ENCODE peak calls at places on chromosome 10, in seven cellular contexts. O, P, H, B, Y, Q and I are unnamed samples.

GRCh38 chr10:72276421-72277339 is 3.0 kb downstream of the DDIT4 start:
- DNase-seq in O (peak), P (no peak), H (no peak), B (no peak), Y (peak), Q (peak), I (no peak)

GRCh38 chr10:87095241-87095945 is 387 bp downstream of the SHLD2 start:
- DNase-seq in O (peak), P (peak), H (peak), B (peak), Y (peak), Q (peak), I (peak)

GRCh38 chr10:93379366-93380042 is 102.6 kb downstream of the MYOF start:
- DNase-seq in O (no peak), P (no peak), H (no peak), B (no peak), Y (peak), Q (peak), I (no peak)

GRCh38 chr10:42933454-42934340 is 143.2 kb upstream of the RET start:
- DNase-seq in O (peak), P (peak), H (no peak), B (no peak), Y (peak), Q (no peak), I (no peak)

GRCh38 chr10:8811201-8811600 is 756.7 kb downstream of the GATA3 start:
- DNase-seq in O (no peak), P (no peak), H (no peak), B (no peak), Y (no peak), Q (no peak), I (no peak)

GRCh38 chr10:105239311-105240215 is 598.5 kb downstream of the SORCS3 start:
- DNase-seq in O (peak), P (no peak), H (peak), B (no peak), Y (no peak), Q (no peak), I (no peak)

GRCh38 chr10:88152720-88153119 is 289.3 kb downstream of the PTEN start:
- DNase-seq in O (no peak), P (no peak), H (peak), B (peak), Y (peak), Q (peak), I (peak)

GRCh38 chr10:67599597-67599996 is 96.4 kb downstream of the CTNNA3 start:
- DNase-seq in O (no peak), P (no peak), H (no peak), B (no peak), Y (no peak), Q (no peak), I (no peak)

GRCh38 chr10:95260397-95260881 is 30.4 kb downstream of the PDLIM1 start:
- DNase-seq in O (no peak), P (no peak), H (no peak), B (peak), Y (peak), Q (no peak), I (no peak)

GRCh38 chr10:33134011-33134751 is 176.2 kb upstream of the ITGB1 start:
- DNase-seq in O (no peak), P (peak), H (peak), B (peak), Y (peak), Q (peak), I (peak)

GRCh38 chr10:69217119-69217754 is 2.9 kb upstream of the HKDC1 start:
- DNase-seq in O (no peak), P (no peak), H (no peak), B (peak), Y (peak), Q (no peak), I (no peak)

GRCh38 chr10:37860494-37861190 is 3.2 kb upstream of the ZNF248 start:
- DNase-seq in O (no peak), P (peak), H (peak), B (no peak), Y (peak), Q (peak), I (no peak)

GRCh38 chr10:124522903-124523260 is 61.3 kb downstream of the LHPP start:
- DNase-seq in O (peak), P (peak), H (no peak), B (no peak), Y (no peak), Q (no peak), I (no peak)

GRCh38 chr10:49610015-49610734 is at the start of gene SLC18A3:
- DNase-seq in O (no peak), P (peak), H (no peak), B (no peak), Y (no peak), Q (no peak), I (no peak)

GRCh38 chr10:35178305-35178704 is 51.7 kb downstream of the CREM start:
- DNase-seq in O (no peak), P (no peak), H (no peak), B (no peak), Y (no peak), Q (no peak), I (no peak)

GRCh38 chr10:17129711-17130110 is at the start of gene CUBN:
- DNase-seq in O (no peak), P (no peak), H (no peak), B (no peak), Y (no peak), Q (no peak), I (no peak)

GRCh38 chr10:48363617-48364355 is 57.3 kb downstream of the MAPK8 start:
- DNase-seq in O (peak), P (no peak), H (peak), B (peak), Y (peak), Q (peak), I (no peak)

DNA sequence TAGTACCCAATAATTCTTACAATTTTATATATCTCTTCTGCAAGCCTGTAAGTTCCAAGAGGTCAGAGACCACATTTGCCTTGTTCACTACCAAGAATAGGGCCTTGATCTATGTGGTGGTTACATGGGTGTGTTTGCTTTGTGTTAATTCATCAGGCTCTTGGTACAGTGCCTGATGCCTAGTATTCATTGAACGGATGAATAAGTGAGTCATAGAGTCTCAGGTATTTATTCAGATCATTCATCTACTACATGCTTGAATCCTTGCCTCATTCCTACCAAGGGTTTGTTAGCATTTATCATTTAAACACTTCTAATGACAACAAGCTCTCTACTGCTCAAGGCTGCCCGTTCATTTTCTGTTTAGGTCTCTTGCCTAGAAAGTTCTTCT is 11.3 kb upstream of the SGPL1 start:
- DNase-seq in O (no peak), P (no peak), H (no peak), B (no peak), Y (no peak), Q (no peak), I (no peak)
- TF ChIP-seq POLR2A in O (no peak), P (no peak), H (no peak), B (no peak), Y (no peak), Q (no peak), I (no peak)

GRCh38 chr10:132132391-132132841 is 54.3 kb upstream of the DPYSL4 start:
- DNase-seq in O (no peak), P (no peak), H (no peak), B (no peak), Y (no peak), Q (no peak), I (no peak)

GRCh38 chr10:132133449-132134291 is 53.1 kb upstream of the DPYSL4 start:
- DNase-seq in O (no peak), P (peak), H (no peak), B (no peak), Y (no peak), Q (no peak), I (no peak)

GRCh38 chr10:132133005-132133404 is 53.7 kb upstream of the DPYSL4 start:
- DNase-seq in O (no peak), P (no peak), H (no peak), B (no peak), Y (no peak), Q (no peak), I (no peak)

GRCh38 chr10:132130286-132131265 is 56.2 kb upstream of the DPYSL4 start:
- DNase-seq in O (no peak), P (no peak), H (no peak), B (no peak), Y (no peak), Q (no peak), I (no peak)

DNA sequence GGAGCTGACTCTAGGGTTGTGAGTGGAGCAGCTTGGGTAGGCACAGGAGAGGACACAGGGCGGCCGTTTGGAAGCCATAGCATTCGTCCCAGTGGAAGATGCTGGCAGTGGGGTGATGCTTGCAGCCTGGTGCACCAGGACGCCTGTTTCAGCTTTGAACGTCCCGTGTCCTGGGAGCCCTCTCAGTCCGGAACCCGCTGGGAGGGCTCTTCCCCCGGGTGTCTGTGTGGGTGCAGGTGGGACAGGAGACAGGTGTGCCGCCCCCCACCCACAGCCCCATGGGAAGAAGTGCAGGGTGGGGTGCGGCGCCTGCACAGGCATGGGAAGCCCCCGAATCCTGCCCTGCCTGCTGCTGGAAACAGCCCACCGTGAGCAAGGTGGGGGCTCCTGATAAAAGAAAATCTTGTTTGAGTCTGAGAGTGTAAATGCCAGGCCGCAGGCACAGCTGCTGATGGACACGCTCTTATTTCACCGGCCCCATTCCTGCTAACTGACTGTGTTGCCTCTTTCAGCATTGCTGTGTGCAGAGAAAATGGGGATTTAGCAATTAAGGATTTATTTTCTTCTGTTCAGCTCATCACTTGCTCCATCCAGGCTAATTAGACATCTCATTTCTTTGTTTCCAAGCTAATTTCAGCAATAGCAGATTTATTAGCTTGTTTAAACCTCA is 55.0 kb upstream of the DPYSL4 start:
- DNase-seq in O (no peak), P (no peak), H (no peak), B (no peak), Y (no peak), Q (no peak), I (no peak)
- TF ChIP-seq CTCF in O (no peak), P (no peak), H (no peak), B (no peak), Y (no peak), Q (no peak), I (no peak)

GRCh38 chr10:50988792-50989191 is 85.5 kb upstream of the PRKG1 start:
- DNase-seq in O (no peak), P (no peak), H (no peak), B (no peak), Y (peak), Q (peak), I (no peak)
- H3K4me3 ChIP-seq in O (no peak), P (no peak), H (no peak), B (no peak), Y (peak), Q (no peak), I (no peak)

DNA sequence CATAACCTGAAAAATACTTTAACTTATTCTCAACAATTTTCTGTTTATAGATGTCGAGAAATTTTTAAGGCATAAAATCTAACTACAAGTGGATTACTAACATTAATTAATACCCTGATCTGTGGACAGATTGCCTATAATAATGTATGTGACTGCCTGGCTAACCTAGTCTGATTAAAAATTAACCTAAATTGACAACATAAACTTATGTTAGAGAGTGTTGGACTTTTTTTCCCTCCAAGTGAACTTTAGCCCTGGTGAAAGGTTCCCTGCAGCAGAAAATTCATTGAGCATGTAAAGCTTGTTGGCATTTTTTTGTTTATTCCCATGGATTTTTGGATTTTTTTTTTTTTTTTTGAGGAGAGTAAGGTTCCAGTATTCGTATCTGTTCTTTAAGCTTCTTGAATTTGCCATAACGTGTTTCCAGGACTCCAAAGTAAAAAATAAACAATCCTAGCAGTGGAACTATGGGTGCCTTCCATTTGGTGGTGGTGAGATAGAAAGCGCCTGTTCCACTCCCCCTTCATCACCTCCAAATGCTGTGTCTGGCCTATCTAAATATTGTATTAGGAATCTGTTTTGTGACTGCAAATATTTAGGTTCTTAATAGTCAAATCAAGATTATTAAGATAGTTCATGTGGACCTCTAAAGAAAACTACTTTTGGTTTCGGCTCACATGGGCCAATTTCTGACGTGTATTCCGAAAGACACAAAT is 36.1 kb downstream of the NET1 start:
- DNase-seq in O (no peak), P (no peak), H (no peak), B (no peak), Y (no peak), Q (no peak), I (no peak)
- TF ChIP-seq POLR2A in O (no peak), P (no peak), H (no peak), B (no peak), Y (no peak), Q (no peak), I (no peak)

DNA sequence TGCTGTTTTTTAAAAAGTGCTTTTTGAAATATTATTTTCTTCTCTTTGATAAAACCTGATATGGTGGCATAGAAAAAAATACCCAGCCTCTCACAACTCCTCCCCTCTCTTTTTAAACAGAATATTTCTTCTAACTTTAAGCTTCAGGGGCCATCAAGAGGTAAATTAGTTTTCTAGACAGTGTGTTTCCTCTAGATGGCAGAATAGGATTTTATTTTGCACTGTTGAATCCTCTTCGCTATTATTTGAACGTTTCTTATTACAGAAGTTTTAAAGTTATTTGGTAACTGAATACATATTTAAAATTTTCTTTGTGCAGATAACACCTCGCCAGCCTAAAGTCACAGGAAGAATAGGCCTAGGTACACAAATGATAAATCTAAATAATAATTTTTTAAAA is 30.3 kb downstream of the ARL5B start:
- DNase-seq in O (no peak), P (no peak), H (no peak), B (no peak), Y (peak), Q (peak), I (no peak)
- TF ChIP-seq CTCF in O (peak), P (no peak), H (no peak), B (peak), Y (peak), Q (peak), I (no peak)

GRCh38 chr10:75508239-75508813 is 76.9 kb downstream of the LRMDA start:
- DNase-seq in O (no peak), P (no peak), H (no peak), B (no peak), Y (peak), Q (no peak), I (no peak)
- H3K4me3 ChIP-seq in O (no peak), P (no peak), H (no peak), B (no peak), Y (no peak), Q (no peak), I (no peak)

DNA sequence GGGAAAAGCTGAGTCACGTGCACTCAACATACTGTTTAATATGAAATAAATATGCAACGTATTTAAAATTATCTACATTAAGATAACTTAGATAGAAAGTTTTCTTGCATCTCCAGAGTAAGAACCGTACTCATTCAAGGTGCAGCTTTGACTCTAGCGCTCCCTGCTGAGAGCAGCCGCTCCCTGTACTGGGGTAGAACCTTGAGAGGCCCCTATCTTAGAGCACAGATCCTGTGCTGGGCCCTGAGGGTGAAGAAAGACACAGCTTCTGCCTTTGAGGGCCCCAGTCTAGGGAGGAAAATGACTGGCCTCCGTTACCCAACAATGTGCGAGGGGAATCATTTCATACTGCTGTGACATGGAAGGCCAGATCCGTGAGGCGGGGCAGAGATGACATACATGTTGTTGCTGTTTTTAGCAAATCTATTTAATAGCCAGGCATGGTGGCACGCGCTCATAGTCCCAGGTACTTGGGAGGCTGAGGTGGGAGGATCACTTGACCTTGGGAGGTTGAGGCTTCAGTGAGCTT is 81.0 kb downstream of the SVIL start:
- DNase-seq in O (no peak), P (no peak), H (no peak), B (no peak), Y (no peak), Q (no peak), I (no peak)
- TF ChIP-seq POLR2A in O (no peak), P (no peak), H (no peak), B (no peak), Y (no peak), Q (no peak), I (no peak)

DNA sequence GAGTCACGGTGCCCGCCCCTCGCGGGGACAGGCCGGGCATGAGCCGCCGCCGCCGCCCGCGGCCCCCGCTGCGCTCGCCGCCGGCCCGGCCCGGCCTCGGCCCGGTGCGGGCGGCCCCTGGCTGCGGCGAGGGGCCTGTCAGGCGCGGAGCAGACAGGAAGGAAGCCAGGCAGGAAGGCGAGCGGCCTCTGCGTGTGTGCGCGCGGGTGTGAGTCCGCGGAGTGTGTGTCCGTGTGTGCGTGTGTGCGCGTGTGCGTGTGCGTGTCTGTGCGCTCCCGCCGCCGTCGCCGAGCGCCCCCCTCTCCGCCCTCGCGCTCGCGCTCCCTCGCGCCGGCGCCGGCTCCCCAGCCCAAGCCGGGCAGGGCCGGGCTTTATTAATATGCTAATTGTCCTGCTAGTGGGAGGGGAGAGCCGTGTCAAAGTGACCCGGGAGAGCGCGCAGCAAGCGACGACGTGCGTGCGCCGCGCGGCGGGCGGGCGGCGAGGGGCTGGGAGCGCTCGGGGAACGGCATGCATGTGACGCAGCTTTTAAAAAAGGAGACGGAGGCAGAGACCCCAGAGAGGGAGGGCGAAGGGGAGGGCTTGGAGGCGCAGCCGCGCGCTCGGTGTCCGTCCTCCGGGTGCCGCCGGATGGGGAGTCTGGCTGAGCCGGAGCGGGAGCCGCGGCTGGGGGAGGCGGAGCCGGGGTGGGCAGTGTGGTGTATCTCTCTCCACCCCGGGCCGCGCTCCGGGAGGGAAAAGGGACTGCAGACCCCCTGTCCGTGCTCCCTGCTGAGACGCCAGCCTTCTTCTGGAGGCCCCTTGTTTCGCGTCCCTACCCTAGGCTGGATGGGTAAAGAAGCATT is at the start of gene LDB1:
- DNase-seq in O (peak), P (peak), H (peak), B (peak), Y (peak), Q (peak), I (peak)
- TF ChIP-seq CTCF in O (no peak), P (no peak), H (no peak), B (peak), Y (no peak), Q (no peak), I (no peak)